ENCODE peak calls at places on chromosomes 7 and 10, in nine cellular contexts. M is body of pancreas, L is A549, E is spleen, X is Peyer's patch, G is prostate gland, J is K562, O is right lobe of liver, H is tibial nerve. Q is an unnamed sample.

GRCh38 chr10:66925896-66926719 is at the start of gene LRRTM3:
- DNase-seq in M (peak; percentile 74), L (peak; percentile 70), E (no peak), X (no peak), G (peak; percentile 20), J (peak; percentile 12), O (peak; percentile 63), H (peak; percentile 56), Q (peak; percentile 52)

GRCh38 chr10:117914330-117914729 is 132.4 kb downstream of the RAB11FIP2 start:
- DNase-seq in M (no peak), L (no peak), E (no peak), X (no peak), G (no peak), J (peak; percentile 20), O (no peak), H (no peak), Q (no peak)

GRCh38 chr7:101373812-101374612 is 11.3 kb downstream of the COL26A1 start:
- DNase-seq in M (no peak), L (no peak), E (no peak), X (no peak), G (no peak), J (no peak), O (no peak), H (no peak), Q (no peak)

GRCh38 chr10:94424714-94425337 is 22.5 kb downstream of the TBC1D12 start:
- DNase-seq in M (no peak), L (no peak), E (no peak), X (no peak), G (no peak), J (no peak), O (no peak), H (no peak), Q (no peak)

GRCh38 chr10:49592726-49593563 is 17.2 kb upstream of the SLC18A3 start:
- DNase-seq in M (peak; percentile 52), L (peak; percentile 62), E (no peak), X (peak; percentile 38), G (no peak), J (peak; percentile 75), O (peak; percentile 71), H (peak; percentile 44), Q (peak; percentile 77)

GRCh38 chr10:128373831-128374230 is 247.6 kb upstream of the MKI67 start:
- DNase-seq in M (no peak), L (no peak), E (no peak), X (no peak), G (no peak), J (no peak), O (no peak), H (no peak), Q (no peak)

GRCh38 chr7:29748286-29749099 is 57.8 kb upstream of the WIPF3 start:
- DNase-seq in M (peak; percentile 38), L (peak; percentile 65), E (no peak), X (no peak), G (no peak), J (no peak), O (no peak), H (no peak), Q (no peak)

GRCh38 chr10:93077860-93078337 is 4.2 kb downstream of the CYP26A1 start:
- DNase-seq in M (no peak), L (peak; percentile 34), E (no peak), X (no peak), G (no peak), J (peak; percentile 35), O (peak; percentile 91), H (no peak), Q (no peak)

GRCh38 chr7:31368620-31369019 is 28.1 kb upstream of the NEUROD6 start:
- DNase-seq in M (no peak), L (no peak), E (no peak), X (no peak), G (no peak), J (no peak), O (no peak), H (no peak), Q (no peak)

GRCh38 chr10:71212249-71213126 is at the start of gene UNC5B:
- DNase-seq in M (peak; percentile 91), L (peak; percentile 80), E (peak; percentile 91), X (peak; percentile 33), G (peak; percentile 88), J (peak; percentile 94), O (peak; percentile 89), H (peak; percentile 76), Q (peak; percentile 81)

GRCh38 chr10:43691503-43691902 is 42.8 kb upstream of the ZNF32 start:
- DNase-seq in M (no peak), L (no peak), E (no peak), X (no peak), G (no peak), J (no peak), O (no peak), H (no peak), Q (peak; percentile 56)

GRCh38 chr10:43688348-43688892 is 39.7 kb upstream of the ZNF32 start:
- DNase-seq in M (no peak), L (no peak), E (peak; percentile 68), X (no peak), G (no peak), J (no peak), O (no peak), H (no peak), Q (peak; percentile 88)

GRCh38 chr10:43689618-43689954 is 40.9 kb upstream of the ZNF32 start:
- DNase-seq in M (peak; percentile 71), L (peak; percentile 52), E (peak; percentile 86), X (no peak), G (peak; percentile 38), J (peak; percentile 52), O (peak; percentile 64), H (peak; percentile 43), Q (no peak)

GRCh38 chr10:43689007-43689491 is 40.4 kb upstream of the ZNF32 start:
- DNase-seq in M (no peak), L (no peak), E (peak; percentile 76), X (no peak), G (no peak), J (no peak), O (no peak), H (no peak), Q (no peak)

DNA sequence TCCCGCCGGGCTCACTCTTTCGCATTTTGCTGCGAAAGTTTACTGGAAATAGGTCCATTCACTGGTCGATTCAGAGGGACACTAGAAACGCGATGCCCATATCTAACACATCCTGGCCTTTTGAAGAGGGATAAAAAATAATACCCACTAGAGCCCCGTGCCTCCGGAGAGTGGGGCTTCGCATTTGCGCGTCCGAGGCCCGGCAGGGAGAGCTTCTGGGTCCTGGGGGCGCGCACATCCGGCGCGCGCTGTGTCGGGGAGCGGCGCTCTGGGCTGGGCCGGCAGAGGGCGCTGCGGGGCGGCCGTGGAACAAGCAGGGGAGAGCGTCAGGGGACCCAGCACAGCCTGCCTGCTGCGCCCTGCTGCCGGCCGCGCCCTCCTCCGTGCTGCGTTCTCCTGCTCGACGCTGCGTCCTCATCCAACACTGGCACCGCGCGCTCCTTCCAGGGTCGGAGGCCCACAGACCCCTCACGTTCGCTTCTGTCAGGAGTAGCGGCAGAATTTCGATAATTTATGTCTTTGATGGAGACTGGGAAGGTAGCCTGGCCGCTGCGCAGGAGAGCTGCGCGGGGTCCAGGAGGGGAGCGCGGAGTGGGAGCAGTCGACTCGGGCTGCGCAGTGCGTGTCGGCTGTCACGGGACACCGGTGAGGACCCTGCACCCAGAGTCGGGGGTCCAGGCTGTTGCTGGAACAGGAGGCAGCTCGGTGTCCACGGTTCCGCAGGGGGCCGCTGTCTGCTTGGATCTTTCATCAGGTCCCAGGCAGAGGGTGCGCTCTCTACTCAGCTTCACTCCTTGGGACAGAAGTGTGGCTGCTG is 41.5 kb upstream of the ZNF32 start:
- DNase-seq in M (peak; percentile 83), L (peak; percentile 82), E (peak; percentile 94), X (peak; percentile 53), G (peak; percentile 73), J (peak; percentile 92), O (peak; percentile 87), H (peak; percentile 82), Q (peak; percentile 61)
- TF ChIP-seq POLR2A in M (peak; percentile 68), L (no peak), E (no peak), X (no peak), G (no peak), J (no peak), O (peak; percentile 14), H (no peak), Q (peak; percentile 5)

DNA sequence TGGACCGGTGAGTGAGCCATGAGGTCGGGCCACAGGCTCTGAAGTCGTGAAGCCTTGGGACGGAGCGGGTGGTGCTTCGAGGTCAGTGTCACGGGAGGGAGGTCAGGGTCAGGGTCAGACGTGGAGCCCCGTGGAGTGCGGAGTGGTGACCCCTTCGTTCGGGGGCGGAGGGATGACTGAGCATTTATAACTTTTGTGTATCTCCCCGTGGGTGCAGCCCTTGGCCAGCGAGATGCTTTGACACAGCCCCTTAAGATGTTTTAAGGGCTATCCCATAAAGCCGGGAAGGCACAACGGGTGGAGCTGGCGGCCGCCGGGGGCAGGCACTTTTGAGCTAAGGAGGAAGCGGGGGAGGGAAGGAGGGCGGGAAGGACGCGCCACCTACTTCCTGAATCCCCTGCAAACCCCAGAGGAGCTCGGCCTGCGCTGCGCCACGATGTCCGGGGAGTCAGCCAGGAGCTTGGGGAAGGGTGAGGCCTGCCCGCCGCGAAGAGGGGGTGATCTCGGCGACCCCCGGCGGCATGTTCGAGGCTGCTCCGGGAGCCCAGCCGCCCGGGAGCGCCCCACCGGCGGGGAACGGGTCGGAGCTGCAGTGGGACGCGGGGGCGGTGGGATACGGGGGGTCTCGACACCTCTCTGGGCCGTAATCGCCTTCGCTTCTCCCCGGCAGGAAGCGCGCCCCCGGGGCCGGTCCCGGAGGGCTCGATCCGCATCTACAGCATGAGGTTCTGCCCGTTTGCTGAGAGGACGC is at the start of gene GSTO1:
- DNase-seq in M (peak; percentile 82), L (peak; percentile 77), E (peak; percentile 93), X (peak; percentile 78), G (peak; percentile 74), J (peak; percentile 65), O (peak; percentile 84), H (peak; percentile 70), Q (peak; percentile 76)
- TF ChIP-seq POLR2A in M (peak; percentile 66), L (peak; percentile 90), E (no peak), X (peak; percentile 44), G (peak; percentile 92), J (peak; percentile 85), O (peak; percentile 88), H (peak; percentile 58), Q (peak; percentile 94)

GRCh38 chr7:55130554-55131198 is 111.9 kb downstream of the EGFR start:
- DNase-seq in M (peak; percentile 46), L (no peak), E (no peak), X (no peak), G (no peak), J (no peak), O (no peak), H (peak; percentile 64), Q (peak; percentile 82)
- TF ChIP-seq POLR2A in M (no peak), L (no peak), E (no peak), X (no peak), G (no peak), J (no peak), O (no peak), H (no peak), Q (peak; percentile 44)

DNA sequence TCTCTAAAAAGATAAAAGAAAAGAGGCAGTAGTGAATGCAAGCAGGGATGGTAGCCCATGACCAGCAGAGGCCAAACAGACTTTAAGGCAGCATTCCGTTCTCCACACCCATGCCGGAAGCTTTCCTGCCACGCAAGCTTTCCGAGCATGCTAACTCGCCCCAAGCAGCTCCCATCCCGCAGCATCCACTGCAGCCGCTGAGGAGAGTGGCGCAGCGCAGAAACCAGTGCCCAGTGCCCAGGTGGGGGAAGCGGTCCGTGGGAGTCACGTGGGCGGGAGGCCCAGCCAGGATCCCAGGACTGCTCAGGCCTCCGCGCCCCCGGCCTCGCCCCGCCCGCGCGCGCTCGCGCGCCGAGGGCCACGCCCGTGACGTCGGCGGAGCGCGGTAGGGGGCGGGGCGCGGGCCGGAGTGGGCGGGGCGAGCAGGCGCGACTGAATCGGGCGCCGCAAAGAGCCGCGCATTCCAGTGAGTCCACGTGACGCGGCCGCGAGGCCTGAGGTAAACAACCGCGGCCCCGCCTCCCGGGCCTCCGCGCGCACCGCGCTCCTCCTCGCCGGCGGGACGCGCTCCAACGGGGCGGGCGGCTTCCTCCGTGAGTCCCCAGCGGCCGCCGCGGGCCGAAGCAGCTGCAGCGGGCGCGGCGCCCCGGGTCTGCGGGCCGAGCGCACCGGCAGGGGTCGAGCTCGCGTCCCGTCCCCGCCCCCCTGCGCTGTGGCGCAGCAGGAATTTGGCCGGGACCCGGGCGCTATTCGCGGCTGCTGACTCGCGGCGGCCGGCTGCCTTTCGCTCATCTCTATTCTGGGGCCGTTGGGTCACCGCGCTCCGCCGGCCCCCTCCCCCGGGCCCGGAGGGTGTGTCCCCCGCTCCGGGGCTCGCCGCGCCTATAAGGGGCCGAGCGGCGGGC is at the start of gene OTUD1:
- DNase-seq in M (peak; percentile 98), L (peak; percentile 91), E (peak; percentile 100), X (peak; percentile 96), G (peak; percentile 97), J (peak; percentile 95), O (peak; percentile 98), H (peak; percentile 93), Q (peak; percentile 96)
- TF ChIP-seq POLR2A in M (peak; percentile 87), L (peak; percentile 65), E (peak; percentile 72), X (peak; percentile 77), G (peak; percentile 77), J (peak; percentile 48), O (peak; percentile 94), H (peak; percentile 65), Q (peak; percentile 63)

Q was measured in H54.